ENCODE peak calls at places on chromosomes 12 and 14, in six cellular contexts. P is epithelial cell of prostate; X is activated CD4-positive, alpha-beta T cell treated with anti-CD3 and anti-CD28 coated beads for 24 hours; K is activated B cell treated with CpG ODN at 0.5 μM for 24 hours; Q is Panc1; F is mucosa of gallbladder. U is an unnamed sample.
A peak's percentile ranks its signal among the peaks of the same experiment; 100 is the strongest.

GRCh38 chr12:49962861-49963765 is 1.4 kb downstream of the AQP5 start:
- DNase-seq in K (no peak), X (no peak), Q (no peak), P (peak; percentile 48), F (peak; percentile 85), U (no peak)

GRCh38 chr12:121538699-121539061 is 42.1 kb downstream of the KDM2B start:
- DNase-seq in X (no peak), K (no peak), Q (no peak), P (no peak), F (no peak), U (no peak)

GRCh38 chr14:69931960-69932359 is 52.7 kb downstream of the SMOC1 start:
- DNase-seq in K (no peak), X (no peak), Q (no peak), P (no peak), F (no peak), U (no peak)

GRCh38 chr12:114955414-114956014 is 271.5 kb upstream of the TBX3 start:
- DNase-seq in K (no peak), X (no peak), F (no peak), Q (no peak), P (no peak), U (no peak)

GRCh38 chr12:94615284-94616216 is 34.8 kb downstream of the TMCC3 start:
- DNase-seq in Q (no peak), F (peak; percentile 58), P (no peak), K (no peak), X (no peak), U (no peak)

GRCh38 chr12:108629156-108629555 is 4.5 kb downstream of the SELPLG start:
- DNase-seq in P (no peak), F (no peak), X (no peak), K (no peak), Q (no peak), U (no peak)

GRCh38 chr12:49057888-49058287 is 2.7 kb downstream of the KMT2D start:
- DNase-seq in Q (no peak), F (no peak), P (no peak), X (no peak), K (no peak), U (no peak)

GRCh38 chr14:83816755-83817154 is 1713.2 kb upstream of the FLRT2 start:
- DNase-seq in Q (no peak), P (no peak), X (no peak), F (no peak), K (no peak), U (no peak)

GRCh38 chr14:59564356-59564755 is 12.3 kb downstream of the CCDC175 start:
- DNase-seq in Q (no peak), P (no peak), F (no peak), K (no peak), X (no peak), U (no peak)

GRCh38 chr14:34203271-34203722 is 252.4 kb upstream of the EGLN3 start:
- DNase-seq in Q (no peak), K (no peak), P (peak; percentile 70), F (no peak), X (no peak), U (no peak)

GRCh38 chr12:51871918-51872688 is 15.8 kb upstream of the ANKRD33 start:
- DNase-seq in K (no peak), F (no peak), X (no peak), P (no peak), Q (no peak), U (peak; percentile 43)

GRCh38 chr12:113090740-113091139 is 34.2 kb downstream of the DTX1 start:
- DNase-seq in X (no peak), K (no peak), P (no peak), Q (no peak), F (no peak), U (no peak)

GRCh38 chr12:110725267-110725666 is 17.4 kb downstream of the PPP1CC start:
- DNase-seq in Q (no peak), K (no peak), X (no peak), P (no peak), F (no peak), U (no peak)

GRCh38 chr12:24561411-24561871 is 387.5 kb downstream of the BCAT1 start:
- DNase-seq in Q (no peak), X (no peak), K (no peak), P (no peak), F (no peak), U (no peak)

GRCh38 chr12:6769003-6769389 is 2.8 kb downstream of the PTMS start:
- DNase-seq in X (no peak), P (no peak), F (peak; percentile 30), Q (no peak), K (no peak), U (no peak)

GRCh38 chr14:33505963-33506329 is 444.9 kb downstream of the EGLN3 start:
- DNase-seq in F (no peak), P (no peak), X (no peak), Q (no peak), K (no peak), U (no peak)

GRCh38 chr14:105471823-105472495 is 2.7 kb upstream of the CRIP2 start:
- DNase-seq in Q (no peak), P (no peak), F (no peak), X (no peak), K (no peak), U (no peak)

GRCh38 chr14:56219666-56220413 is 101.6 kb downstream of the PELI2 start:
- DNase-seq in Q (no peak), P (no peak), X (no peak), K (no peak), F (no peak), U (no peak)

GRCh38 chr12:99111600-99111999 is 466.5 kb downstream of the APAF1 start:
- DNase-seq in K (no peak), X (no peak), P (no peak), Q (no peak), F (no peak), U (no peak)

GRCh38 chr12:45989277-45989856 is 1.0 kb downstream of the SCAF11 start:
- DNase-seq in F (peak; percentile 76), Q (no peak), K (no peak), X (no peak), P (no peak), U (no peak)

GRCh38 chr14:94555991-94556390 is 5.3 kb upstream of the SERPINA4 start:
- DNase-seq in K (no peak), P (no peak), Q (no peak), F (no peak), X (no peak), U (no peak)

GRCh38 chr12:19971396-19971802 is 396.9 kb upstream of the PDE3A start:
- DNase-seq in Q (no peak), K (no peak), P (no peak), X (no peak), F (peak; percentile 72), U (no peak)

GRCh38 chr12:12909228-12909994 is 18.0 kb downstream of the GPRC5A start:
- DNase-seq in F (no peak), X (no peak), K (no peak), Q (no peak), P (no peak), U (no peak)

GRCh38 chr12:93243689-93244513 is 133.8 kb upstream of the NUDT4 start:
- DNase-seq in P (peak; percentile 78), K (no peak), Q (no peak), F (peak; percentile 63), X (no peak), U (no peak)

GRCh38 chr14:39090548-39091111 is 12.4 kb downstream of the SEC23A start:
- DNase-seq in X (no peak), K (no peak), P (no peak), Q (no peak), F (no peak), U (no peak)

GRCh38 chr14:93375673-93376156 is 28.7 kb downstream of the COX8C start:
- DNase-seq in P (no peak), F (no peak), Q (no peak), X (no peak), K (peak; percentile 53), U (no peak)

GRCh38 chr14:100747021-100747586 is 20.4 kb downstream of the DLK1 start:
- DNase-seq in P (peak; percentile 97), Q (peak; percentile 78), X (no peak), F (no peak), K (no peak), U (peak; percentile 28)

GRCh38 chr14:94367896-94368590 is 20.4 kb downstream of the SERPINA1 start:
- DNase-seq in Q (no peak), F (no peak), P (no peak), K (no peak), X (no peak), U (no peak)

GRCh38 chr12:50659260-50659659 is 104.6 kb upstream of the ATF1 start:
- DNase-seq in Q (no peak), P (no peak), X (no peak), K (no peak), F (no peak), U (no peak)

GRCh38 chr14:102999227-102999895 is 58.0 kb downstream of the CDC42BPB start:
- DNase-seq in K (no peak), X (no peak), P (no peak), F (no peak), Q (no peak), U (no peak)

GRCh38 chr12:92079054-92079385 is 66.6 kb downstream of the BTG1 start:
- DNase-seq in F (no peak), P (no peak), X (no peak), K (no peak), Q (no peak), U (no peak)

GRCh38 chr14:50714452-50715073 is 46.5 kb upstream of the SAV1 start:
- DNase-seq in F (no peak), Q (no peak), K (no peak), X (no peak), P (no peak), U (no peak)

GRCh38 chr14:27995688-27996087 is 770.9 kb upstream of the FOXG1 start:
- DNase-seq in F (no peak), P (no peak), Q (no peak), K (no peak), X (no peak), U (no peak)

U was measured in chondrocyte.